ENCODE peak calls at places on chromosomes 1 and 21, in ten cellular contexts. J is cardiac muscle cell; Q is psoas muscle; V is stimulated activated CD4-positive, alpha-beta T cell treated with anti-CD3 and anti-CD28 coated beads, Interleukin-15, amount 100 ng/mL, for 1 hour; W is globus pallidus; B is DMS53; R is stimulated activated CD8-positive, alpha-beta memory T cell treated with anti-CD3 and anti-CD28 coated beads, Interleukin-15, amount 100 ng/mL, for 24 hours; Y is mammary epithelial cell; Z is substantia nigra; C is GDM1. U is an unnamed sample.

GRCh38 chr1:41882068-41882477 is 36.6 kb downstream of the HIVEP3 start:
- DNase-seq in J (no peak), Q (no peak), V (no peak), W (no peak), B (peak), R (no peak), Y (no peak), Z (no peak), C (peak), U (no peak)

GRCh38 chr1:7334475-7335035 is 436.5 kb upstream of the VAMP3 start:
- DNase-seq in J (no peak), Q (no peak), V (no peak), W (no peak), B (peak), R (no peak), Y (peak), Z (no peak), C (no peak), U (no peak)

GRCh38 chr1:114350731-114351445 is 160.1 kb downstream of the TRIM33 start:
- DNase-seq in J (no peak), Q (no peak), V (no peak), W (no peak), B (no peak), R (no peak), Y (no peak), Z (no peak), C (no peak), U (no peak)

GRCh38 chr1:230300322-230301301 is 125.5 kb downstream of the PGBD5 start:
- DNase-seq in J (no peak), Q (no peak), V (no peak), W (no peak), B (no peak), R (no peak), Y (no peak), Z (no peak), C (no peak), U (no peak)

GRCh38 chr1:117366982-117367768 is at the start of gene MAN1A2:
- DNase-seq in J (peak), Q (peak), V (peak), W (peak), B (peak), R (peak), Y (peak), Z (peak), C (peak), U (peak)

GRCh38 chr1:41741244-41741643 is 177.5 kb downstream of the HIVEP3 start:
- DNase-seq in J (no peak), Q (no peak), V (no peak), W (no peak), B (no peak), R (no peak), Y (no peak), Z (no peak), C (no peak), U (no peak)

GRCh38 chr1:214416417-214417212 is 134.8 kb downstream of the PTPN14 start:
- DNase-seq in J (no peak), Q (no peak), V (no peak), W (no peak), B (peak), R (no peak), Y (no peak), Z (no peak), C (no peak), U (no peak)

GRCh38 chr1:93349231-93350135 is 3.8 kb downstream of the DR1 start:
- DNase-seq in J (no peak), Q (no peak), V (no peak), W (no peak), B (no peak), R (no peak), Y (peak), Z (no peak), C (no peak), U (no peak)

GRCh38 chr1:59776960-59777852 is 37.5 kb upstream of the HOOK1 start:
- DNase-seq in J (no peak), Q (no peak), V (no peak), W (no peak), B (peak), R (no peak), Y (no peak), Z (no peak), C (no peak), U (no peak)

GRCh38 chr1:247387500-247387899 is 28.5 kb upstream of the NLRP3 start:
- DNase-seq in J (no peak), Q (no peak), V (no peak), W (no peak), B (no peak), R (no peak), Y (peak), Z (no peak), C (no peak), U (no peak)

GRCh38 chr21:42469272-42469671 is 26.8 kb downstream of the RSPH1 start:
- DNase-seq in J (no peak), Q (no peak), V (no peak), W (no peak), B (no peak), R (no peak), Y (no peak), Z (no peak), C (no peak), U (no peak)

GRCh38 chr1:244035358-244035757 is 15.7 kb upstream of the ZBTB18 start:
- DNase-seq in J (no peak), Q (no peak), V (no peak), W (no peak), B (no peak), R (no peak), Y (no peak), Z (no peak), C (no peak), U (no peak)

GRCh38 chr1:106978477-106979322 is 77.8 kb upstream of the PRMT6 start:
- DNase-seq in J (no peak), Q (no peak), V (no peak), W (no peak), B (no peak), R (no peak), Y (peak), Z (no peak), C (no peak), U (no peak)

GRCh38 chr1:58899581-58900271 is 115.9 kb upstream of the JUN start:
- DNase-seq in J (no peak), Q (no peak), V (no peak), W (no peak), B (no peak), R (no peak), Y (no peak), Z (no peak), C (no peak), U (no peak)

GRCh38 chr1:227941509-227942020 is 6.2 kb downstream of the WNT9A start:
- DNase-seq in J (no peak), Q (peak), V (no peak), W (no peak), B (no peak), R (no peak), Y (no peak), Z (no peak), C (no peak), U (no peak)

GRCh38 chr1:18922319-18922726 is 20.0 kb upstream of the ALDH4A1 start:
- DNase-seq in J (peak), Q (peak), V (no peak), W (peak), B (no peak), R (no peak), Y (peak), Z (peak), C (no peak), U (no peak)

GRCh38 chr1:223711173-223711572 is 1.2 kb upstream of the CAPN2 start:
- DNase-seq in J (no peak), Q (no peak), V (no peak), W (no peak), B (peak), R (no peak), Y (peak), Z (no peak), C (no peak), U (no peak)

GRCh38 chr1:164210211-164210739 is 348.7 kb upstream of the PBX1 start:
- DNase-seq in J (no peak), Q (no peak), V (no peak), W (no peak), B (no peak), R (no peak), Y (no peak), Z (no peak), C (no peak), U (no peak)

GRCh38 chr1:153683853-153684252 is 5.4 kb downstream of the NPR1 start:
- DNase-seq in J (no peak), Q (no peak), V (no peak), W (no peak), B (no peak), R (no peak), Y (peak), Z (no peak), C (no peak), U (no peak)

GRCh38 chr1:27372808-27373690 is 1.6 kb downstream of the FCN3 start:
- DNase-seq in J (no peak), Q (no peak), V (no peak), W (no peak), B (peak), R (no peak), Y (no peak), Z (no peak), C (no peak), U (no peak)

GRCh38 chr1:233859446-233859845 is 45.0 kb upstream of the SLC35F3 start:
- DNase-seq in J (no peak), Q (no peak), V (no peak), W (no peak), B (no peak), R (no peak), Y (no peak), Z (no peak), C (no peak), U (no peak)

GRCh38 chr21:15034126-15034848 is 30.5 kb downstream of the NRIP1 start:
- DNase-seq in J (peak), Q (no peak), V (no peak), W (no peak), B (no peak), R (no peak), Y (no peak), Z (no peak), C (no peak), U (no peak)

GRCh38 chr21:41851090-41851790 is 27.9 kb downstream of the PRDM15 start:
- DNase-seq in J (peak), Q (no peak), V (no peak), W (no peak), B (no peak), R (no peak), Y (no peak), Z (no peak), C (no peak), U (no peak)

GRCh38 chr1:171844381-171844780 is 3.1 kb downstream of the DNM3 start:
- DNase-seq in J (no peak), Q (no peak), V (no peak), W (peak), B (no peak), R (no peak), Y (no peak), Z (no peak), C (no peak), U (no peak)

GRCh38 chr1:201912832-201913231 is 24.1 kb downstream of the SHISA4 start:
- DNase-seq in J (no peak), Q (no peak), V (no peak), W (no peak), B (no peak), R (no peak), Y (no peak), Z (no peak), C (no peak), U (no peak)

GRCh38 chr1:14778882-14779594 is 180.6 kb downstream of the KAZN start:
- DNase-seq in J (peak), Q (peak), V (no peak), W (peak), B (peak), R (no peak), Y (no peak), Z (no peak), C (peak), U (peak)

GRCh38 chr1:9384751-9385245 is 92.1 kb downstream of the SPSB1 start:
- DNase-seq in J (no peak), Q (peak), V (no peak), W (peak), B (no peak), R (no peak), Y (no peak), Z (peak), C (no peak), U (no peak)

GRCh38 chr1:197868751-197869501 is 33.5 kb upstream of the C1orf53 start:
- DNase-seq in J (peak), Q (no peak), V (no peak), W (peak), B (peak), R (no peak), Y (peak), Z (no peak), C (peak), U (peak)

GRCh38 chr1:17109897-17110554 is 9.2 kb downstream of the PADI2 start:
- DNase-seq in J (no peak), Q (no peak), V (no peak), W (peak), B (no peak), R (no peak), Y (no peak), Z (peak), C (no peak), U (no peak)

GRCh38 chr1:5722635-5723157 is 269.5 kb downstream of the NPHP4 start:
- DNase-seq in J (no peak), Q (no peak), V (no peak), W (no peak), B (no peak), R (no peak), Y (no peak), Z (no peak), C (no peak), U (no peak)

GRCh38 chr1:167628754-167629515 is 1.1 kb upstream of the RCSD1 start:
- DNase-seq in J (no peak), Q (no peak), V (no peak), W (no peak), B (no peak), R (no peak), Y (no peak), Z (no peak), C (no peak), U (no peak)

GRCh38 chr1:218748071-218748470 is 402.9 kb downstream of the TGFB2 start:
- DNase-seq in J (no peak), Q (no peak), V (no peak), W (no peak), B (no peak), R (no peak), Y (peak), Z (no peak), C (no peak), U (no peak)

GRCh38 chr21:46454142-46454541 is 4.5 kb upstream of the DIP2A start:
- DNase-seq in J (no peak), Q (no peak), V (no peak), W (no peak), B (no peak), R (no peak), Y (no peak), Z (no peak), C (no peak), U (no peak)

GRCh38 chr1:38006008-38006828 is 904 bp upstream of the FHL3 start:
- DNase-seq in J (peak), Q (peak), V (no peak), W (no peak), B (no peak), R (no peak), Y (no peak), Z (no peak), C (no peak), U (no peak)

GRCh38 chr1:91876040-91876470 is 9.9 kb downstream of the TGFBR3 start:
- DNase-seq in J (no peak), Q (no peak), V (no peak), W (no peak), B (no peak), R (no peak), Y (no peak), Z (no peak), C (no peak), U (no peak)

GRCh38 chr1:42282867-42283583 is 52.0 kb downstream of the FOXJ3 start:
- DNase-seq in J (no peak), Q (no peak), V (no peak), W (no peak), B (no peak), R (no peak), Y (peak), Z (no peak), C (no peak), U (no peak)

GRCh38 chr1:221230605-221231004 is 351.4 kb downstream of the HLX start:
- DNase-seq in J (no peak), Q (no peak), V (no peak), W (no peak), B (peak), R (no peak), Y (no peak), Z (no peak), C (no peak), U (no peak)

GRCh38 chr1:65001238-65001792 is 35.0 kb upstream of the JAK1 start:
- DNase-seq in J (peak), Q (peak), V (peak), W (no peak), B (no peak), R (peak), Y (no peak), Z (no peak), C (no peak), U (no peak)

GRCh38 chr21:45473496-45474322 is 68.5 kb downstream of the SLC19A1 start:
- DNase-seq in J (no peak), Q (no peak), V (no peak), W (no peak), B (no peak), R (no peak), Y (no peak), Z (no peak), C (no peak), U (no peak)